ENCODE peak calls at places on chromosomes 11 and 22, in eight cellular contexts. One of them, this sample, is unnamed.
A peak's percentile ranks its signal among the peaks of the same experiment; 100 is the strongest.

GRCh38 chr11:115466122-115466521 is 38.1 kb downstream of the CADM1 start:
- DNase-seq in CD14-positive monocyte: no peak
- DNase-seq in neural progenitor cell: no peak
- DNase-seq in spleen: no peak
- DNase-seq in neural crest cell: no peak
- DNase-seq in AG10803: no peak
- DNase-seq in BJ: no peak
- DNase-seq in heart right ventricle: no peak
- DNase-seq in this sample: no peak

GRCh38 chr22:48802576-48802975 is 1025.1 kb downstream of the BRD1 start:
- DNase-seq in heart right ventricle: no peak
- DNase-seq in neural crest cell: no peak
- DNase-seq in CD14-positive monocyte: no peak
- DNase-seq in BJ: no peak
- DNase-seq in neural progenitor cell: no peak
- DNase-seq in spleen: peak; percentile 63
- DNase-seq in AG10803: no peak
- DNase-seq in this sample: no peak

GRCh38 chr11:108697872-108698473 is 33.1 kb downstream of the DDX10 start:
- DNase-seq in heart right ventricle: no peak
- DNase-seq in BJ: no peak
- DNase-seq in CD14-positive monocyte: peak; percentile 52
- DNase-seq in neural crest cell: peak; percentile 37
- DNase-seq in AG10803: peak; percentile 80
- DNase-seq in spleen: no peak
- DNase-seq in neural progenitor cell: peak; percentile 68
- DNase-seq in this sample: peak; percentile 45

GRCh38 chr11:108854366-108854765 is 189.5 kb downstream of the DDX10 start:
- DNase-seq in AG10803: peak; percentile 12
- DNase-seq in heart right ventricle: no peak
- DNase-seq in spleen: no peak
- DNase-seq in BJ: no peak
- DNase-seq in neural progenitor cell: no peak
- DNase-seq in CD14-positive monocyte: no peak
- DNase-seq in neural crest cell: no peak
- DNase-seq in this sample: no peak

GRCh38 chr11:20250644-20251247 is 90.5 kb upstream of the DBX1 start:
- DNase-seq in AG10803: no peak
- DNase-seq in spleen: no peak
- DNase-seq in neural crest cell: no peak
- DNase-seq in heart right ventricle: no peak
- DNase-seq in neural progenitor cell: no peak
- DNase-seq in CD14-positive monocyte: no peak
- DNase-seq in BJ: no peak
- DNase-seq in this sample: no peak

GRCh38 chr11:115409691-115410220 is 94.5 kb downstream of the CADM1 start:
- DNase-seq in BJ: no peak
- DNase-seq in neural progenitor cell: peak; percentile 16
- DNase-seq in CD14-positive monocyte: no peak
- DNase-seq in heart right ventricle: no peak
- DNase-seq in AG10803: no peak
- DNase-seq in spleen: no peak
- DNase-seq in neural crest cell: no peak
- DNase-seq in this sample: no peak

GRCh38 chr11:131290111-131290510 is 80.3 kb upstream of the NTM start:
- DNase-seq in neural progenitor cell: peak; percentile 25
- DNase-seq in spleen: no peak
- DNase-seq in heart right ventricle: no peak
- DNase-seq in AG10803: no peak
- DNase-seq in BJ: no peak
- DNase-seq in neural crest cell: no peak
- DNase-seq in CD14-positive monocyte: no peak
- DNase-seq in this sample: no peak

GRCh38 chr22:21752276-21752675 is 16.7 kb upstream of the YPEL1 start:
- DNase-seq in AG10803: no peak
- DNase-seq in CD14-positive monocyte: no peak
- DNase-seq in heart right ventricle: no peak
- DNase-seq in neural progenitor cell: no peak
- DNase-seq in spleen: no peak
- DNase-seq in BJ: no peak
- DNase-seq in neural crest cell: no peak
- DNase-seq in this sample: no peak

GRCh38 chr11:129266536-129266935 is 74.4 kb upstream of the ARHGAP32 start:
- DNase-seq in spleen: no peak
- DNase-seq in BJ: no peak
- DNase-seq in neural crest cell: no peak
- DNase-seq in neural progenitor cell: no peak
- DNase-seq in AG10803: no peak
- DNase-seq in heart right ventricle: no peak
- DNase-seq in CD14-positive monocyte: no peak
- DNase-seq in this sample: no peak

GRCh38 chr11:26847459-26847858 is 125.6 kb upstream of the SLC5A12 start:
- DNase-seq in spleen: no peak
- DNase-seq in heart right ventricle: no peak
- DNase-seq in AG10803: peak; percentile 69
- DNase-seq in neural progenitor cell: no peak
- DNase-seq in neural crest cell: no peak
- DNase-seq in CD14-positive monocyte: no peak
- DNase-seq in BJ: no peak
- DNase-seq in this sample: peak; percentile 76

GRCh38 chr11:68441466-68442230 is 18.9 kb upstream of the PPP6R3 start:
- DNase-seq in BJ: no peak
- DNase-seq in heart right ventricle: no peak
- DNase-seq in CD14-positive monocyte: no peak
- DNase-seq in AG10803: peak; percentile 47
- DNase-seq in spleen: no peak
- DNase-seq in neural progenitor cell: peak; percentile 40
- DNase-seq in neural crest cell: no peak
- DNase-seq in this sample: no peak

GRCh38 chr11:64357904-64358535 is 942 bp upstream of the RPS6KA4 start:
- DNase-seq in neural crest cell: no peak
- DNase-seq in spleen: no peak
- DNase-seq in AG10803: no peak
- DNase-seq in CD14-positive monocyte: no peak
- DNase-seq in heart right ventricle: no peak
- DNase-seq in BJ: no peak
- DNase-seq in neural progenitor cell: no peak
- DNase-seq in this sample: no peak

GRCh38 chr11:70326365-70326803 is 55.9 kb downstream of the PPFIA1 start:
- DNase-seq in neural progenitor cell: no peak
- DNase-seq in spleen: no peak
- DNase-seq in neural crest cell: no peak
- DNase-seq in CD14-positive monocyte: no peak
- DNase-seq in heart right ventricle: no peak
- DNase-seq in AG10803: peak; percentile 88
- DNase-seq in BJ: peak; percentile 37
- DNase-seq in this sample: peak; percentile 20

GRCh38 chr11:3989251-3989650 is 105.3 kb upstream of the RRM1 start:
- DNase-seq in neural crest cell: no peak
- DNase-seq in BJ: no peak
- DNase-seq in CD14-positive monocyte: no peak
- DNase-seq in spleen: no peak
- DNase-seq in AG10803: no peak
- DNase-seq in neural progenitor cell: peak; percentile 33
- DNase-seq in heart right ventricle: no peak
- DNase-seq in this sample: no peak

GRCh38 chr22:48264586-48264985 is 1502.1 kb downstream of the TBC1D22A start:
- DNase-seq in spleen: no peak
- DNase-seq in AG10803: no peak
- DNase-seq in heart right ventricle: no peak
- DNase-seq in CD14-positive monocyte: no peak
- DNase-seq in BJ: no peak
- DNase-seq in neural progenitor cell: no peak
- DNase-seq in neural crest cell: no peak
- DNase-seq in this sample: no peak

GRCh38 chr22:46329616-46330015 is 5.9 kb upstream of the TRMU start:
- DNase-seq in CD14-positive monocyte: no peak
- DNase-seq in neural crest cell: no peak
- DNase-seq in BJ: no peak
- DNase-seq in heart right ventricle: no peak
- DNase-seq in neural progenitor cell: no peak
- DNase-seq in AG10803: no peak
- DNase-seq in spleen: peak; percentile 35
- DNase-seq in this sample: no peak

GRCh38 chr11:45232341-45233080 is 53.6 kb downstream of the SYT13 start:
- DNase-seq in neural progenitor cell: no peak
- DNase-seq in spleen: peak; percentile 47
- DNase-seq in BJ: no peak
- DNase-seq in CD14-positive monocyte: peak; percentile 13
- DNase-seq in neural crest cell: no peak
- DNase-seq in AG10803: no peak
- DNase-seq in heart right ventricle: no peak
- DNase-seq in this sample: no peak

GRCh38 chr11:118928108-118928869 is 2.6 kb upstream of the BCL9L start:
- DNase-seq in neural progenitor cell: peak; percentile 93
- DNase-seq in spleen: peak; percentile 95
- DNase-seq in AG10803: peak; percentile 94
- DNase-seq in CD14-positive monocyte: peak; percentile 94
- DNase-seq in BJ: no peak
- DNase-seq in heart right ventricle: peak; percentile 89
- DNase-seq in neural crest cell: peak; percentile 99
- DNase-seq in this sample: peak; percentile 96

GRCh38 chr11:68750197-68750987 is 928 bp downstream of the TESMIN start:
- DNase-seq in CD14-positive monocyte: no peak
- DNase-seq in BJ: no peak
- DNase-seq in AG10803: no peak
- DNase-seq in spleen: peak; percentile 85
- DNase-seq in neural progenitor cell: peak; percentile 71
- DNase-seq in neural crest cell: peak; percentile 18
- DNase-seq in heart right ventricle: no peak
- DNase-seq in this sample: no peak

GRCh38 chr22:46436595-46437163 is 100.7 kb downstream of the CELSR1 start:
- DNase-seq in BJ: no peak
- DNase-seq in heart right ventricle: no peak
- DNase-seq in CD14-positive monocyte: no peak
- DNase-seq in AG10803: peak; percentile 19
- DNase-seq in spleen: no peak
- DNase-seq in neural crest cell: no peak
- DNase-seq in neural progenitor cell: no peak
- DNase-seq in this sample: no peak

GRCh38 chr11:133753150-133753549 is 92.2 kb downstream of the SPATA19 start:
- DNase-seq in heart right ventricle: no peak
- DNase-seq in neural progenitor cell: no peak
- DNase-seq in AG10803: no peak
- DNase-seq in CD14-positive monocyte: no peak
- DNase-seq in BJ: no peak
- DNase-seq in neural crest cell: no peak
- DNase-seq in spleen: no peak
- DNase-seq in this sample: no peak

GRCh38 chr11:76665172-76665571 is 5.4 kb downstream of the LRRC32 start:
- DNase-seq in heart right ventricle: no peak
- DNase-seq in neural crest cell: no peak
- DNase-seq in CD14-positive monocyte: no peak
- DNase-seq in BJ: no peak
- DNase-seq in AG10803: no peak
- DNase-seq in spleen: peak; percentile 70
- DNase-seq in neural progenitor cell: no peak
- DNase-seq in this sample: no peak

GRCh38 chr11:106459135-106459534 is 381.7 kb downstream of the AASDHPPT start:
- DNase-seq in BJ: no peak
- DNase-seq in heart right ventricle: no peak
- DNase-seq in CD14-positive monocyte: no peak
- DNase-seq in AG10803: no peak
- DNase-seq in neural progenitor cell: no peak
- DNase-seq in neural crest cell: no peak
- DNase-seq in spleen: no peak
- DNase-seq in this sample: no peak

GRCh38 chr11:1341928-1342524 is 32.6 kb upstream of the TOLLIP start:
- DNase-seq in neural progenitor cell: no peak
- DNase-seq in BJ: no peak
- DNase-seq in CD14-positive monocyte: peak; percentile 23
- DNase-seq in neural crest cell: no peak
- DNase-seq in heart right ventricle: no peak
- DNase-seq in AG10803: peak; percentile 33
- DNase-seq in spleen: no peak
- DNase-seq in this sample: no peak

GRCh38 chr11:126310992-126311310 is 7.1 kb downstream of the DCPS start:
- DNase-seq in neural crest cell: no peak
- DNase-seq in AG10803: peak; percentile 25
- DNase-seq in heart right ventricle: no peak
- DNase-seq in neural progenitor cell: no peak
- DNase-seq in spleen: no peak
- DNase-seq in CD14-positive monocyte: no peak
- DNase-seq in BJ: no peak
- DNase-seq in this sample: no peak

GRCh38 chr22:36455571-36456458 is 25.6 kb downstream of the TXN2 start:
- DNase-seq in BJ: no peak
- DNase-seq in neural progenitor cell: no peak
- DNase-seq in heart right ventricle: no peak
- DNase-seq in AG10803: no peak
- DNase-seq in spleen: peak; percentile 76
- DNase-seq in neural crest cell: no peak
- DNase-seq in CD14-positive monocyte: no peak
- DNase-seq in this sample: no peak

GRCh38 chr22:45120931-45121330 is 42.8 kb upstream of the NUP50 start:
- DNase-seq in CD14-positive monocyte: no peak
- DNase-seq in heart right ventricle: no peak
- DNase-seq in BJ: no peak
- DNase-seq in neural progenitor cell: no peak
- DNase-seq in spleen: no peak
- DNase-seq in AG10803: no peak
- DNase-seq in neural crest cell: no peak
- DNase-seq in this sample: no peak

GRCh38 chr11:10564692-10565318 is 3.7 kb downstream of the LYVE1 start:
- DNase-seq in BJ: no peak
- DNase-seq in heart right ventricle: no peak
- DNase-seq in neural progenitor cell: no peak
- DNase-seq in neural crest cell: no peak
- DNase-seq in CD14-positive monocyte: no peak
- DNase-seq in AG10803: peak; percentile 43
- DNase-seq in spleen: no peak
- DNase-seq in this sample: no peak
- TF ChIP-seq CTCF in BJ: peak; percentile 47
- TF ChIP-seq CTCF in heart right ventricle: peak; percentile 28
- TF ChIP-seq CTCF in neural progenitor cell: peak; percentile 23
- TF ChIP-seq CTCF in neural crest cell: peak; percentile 29
- TF ChIP-seq CTCF in CD14-positive monocyte: peak; percentile 41
- TF ChIP-seq CTCF in AG10803: peak; percentile 54
- TF ChIP-seq CTCF in spleen: peak; percentile 25
- TF ChIP-seq CTCF in this sample: peak; percentile 39

GRCh38 chr22:43239102-43239875 is 52.4 kb upstream of the TTLL12 start:
- DNase-seq in heart right ventricle: peak; percentile 32
- DNase-seq in AG10803: no peak
- DNase-seq in spleen: no peak
- DNase-seq in neural progenitor cell: no peak
- DNase-seq in CD14-positive monocyte: no peak
- DNase-seq in BJ: no peak
- DNase-seq in neural crest cell: no peak
- DNase-seq in this sample: no peak
- TF ChIP-seq CTCF in heart right ventricle: no peak
- TF ChIP-seq CTCF in AG10803: no peak
- TF ChIP-seq CTCF in spleen: no peak
- TF ChIP-seq CTCF in neural progenitor cell: no peak
- TF ChIP-seq CTCF in CD14-positive monocyte: no peak
- TF ChIP-seq CTCF in BJ: no peak
- TF ChIP-seq CTCF in neural crest cell: no peak
- TF ChIP-seq CTCF in this sample: no peak

GRCh38 chr11:94897330-94897768 is 76.0 kb downstream of the CWC15 start:
- DNase-seq in heart right ventricle: no peak
- DNase-seq in AG10803: peak; percentile 50
- DNase-seq in spleen: no peak
- DNase-seq in neural crest cell: peak; percentile 39
- DNase-seq in BJ: no peak
- DNase-seq in CD14-positive monocyte: no peak
- DNase-seq in neural progenitor cell: peak; percentile 56
- DNase-seq in this sample: peak; percentile 23
- TF ChIP-seq CTCF in heart right ventricle: peak; percentile 93
- TF ChIP-seq CTCF in AG10803: peak; percentile 93
- TF ChIP-seq CTCF in spleen: peak; percentile 46
- TF ChIP-seq CTCF in neural crest cell: peak; percentile 85
- TF ChIP-seq CTCF in BJ: peak; percentile 87
- TF ChIP-seq CTCF in CD14-positive monocyte: peak; percentile 96
- TF ChIP-seq CTCF in neural progenitor cell: peak; percentile 96
- TF ChIP-seq CTCF in this sample: peak; percentile 86

GRCh38 chr22:32474635-32475427 is at the start of gene FBXO7:
- DNase-seq in AG10803: peak; percentile 92
- DNase-seq in neural progenitor cell: peak; percentile 98
- DNase-seq in spleen: peak; percentile 97
- DNase-seq in BJ: peak; percentile 26
- DNase-seq in CD14-positive monocyte: peak; percentile 73
- DNase-seq in heart right ventricle: peak; percentile 94
- DNase-seq in neural crest cell: peak; percentile 85
- DNase-seq in this sample: peak; percentile 86
- TF ChIP-seq CTCF in AG10803: peak; percentile 29
- TF ChIP-seq CTCF in neural progenitor cell: peak; percentile 66
- TF ChIP-seq CTCF in spleen: no peak
- TF ChIP-seq CTCF in BJ: peak; percentile 60
- TF ChIP-seq CTCF in CD14-positive monocyte: no peak
- TF ChIP-seq CTCF in heart right ventricle: peak; percentile 40
- TF ChIP-seq CTCF in neural crest cell: peak; percentile 59
- TF ChIP-seq CTCF in this sample: no peak

This sample was measured in prostate gland.